ENCODE peak calls at places on chromosomes 1 and 21, in six cellular contexts. X, E, Q, T, L and D are unnamed samples.

GRCh38 chr1:16266411-16267118 is 29.6 kb upstream of the CPLANE2 start:
- DNase-seq in T (peak), E (peak), Q (no peak), L (no peak), X (no peak), D (peak)

GRCh38 chr1:59885160-59885832 is 41.3 kb downstream of the CYP2J2 start:
- DNase-seq in E (no peak), X (no peak), Q (no peak), T (no peak), L (no peak), D (no peak)

GRCh38 chr1:154808909-154809262 is 61.2 kb downstream of the KCNN3 start:
- DNase-seq in E (peak), L (no peak), Q (no peak), T (no peak), X (no peak), D (peak)

GRCh38 chr1:3125078-3125477 is 56.1 kb downstream of the PRDM16 start:
- DNase-seq in X (no peak), E (no peak), Q (no peak), T (no peak), L (no peak), D (no peak)

GRCh38 chr1:197448390-197448789 is 180.3 kb downstream of the CRB1 start:
- DNase-seq in E (no peak), X (no peak), Q (no peak), T (no peak), L (no peak), D (no peak)

GRCh38 chr1:46333300-46334029 is 7.1 kb upstream of the NSUN4 start:
- DNase-seq in T (peak), L (no peak), E (peak), Q (peak), X (no peak), D (peak)

GRCh38 chr1:62428351-62428750 is 8.5 kb upstream of the USP1 start:
- DNase-seq in Q (no peak), E (no peak), T (no peak), X (no peak), L (no peak), D (no peak)

GRCh38 chr1:205988585-205988995 is 14.6 kb downstream of the RAB7B start:
- DNase-seq in X (no peak), Q (no peak), L (no peak), T (peak), E (no peak), D (no peak)

GRCh38 chr1:220733090-220733569 is 15.0 kb upstream of the MTARC2 start:
- DNase-seq in L (peak), T (peak), Q (peak), X (peak), E (peak), D (peak)

GRCh38 chr1:18641005-18641941 is 10.6 kb downstream of the PAX7 start:
- DNase-seq in X (no peak), Q (no peak), L (peak), T (peak), E (no peak), D (no peak)

GRCh38 chr1:239308701-239309333 is 77.6 kb upstream of the CHRM3 start:
- DNase-seq in X (peak), E (no peak), Q (peak), T (peak), L (peak), D (no peak)

GRCh38 chr1:196355206-196355786 is 252.9 kb downstream of the KCNT2 start:
- DNase-seq in X (no peak), T (peak), E (peak), L (no peak), Q (no peak), D (peak)

GRCh38 chr1:6731905-6732304 is 30.3 kb upstream of the DNAJC11 start:
- DNase-seq in Q (no peak), X (no peak), T (no peak), L (no peak), E (no peak), D (no peak)

GRCh38 chr1:23383547-23384311 is 14.1 kb upstream of the ZNF436 start:
- DNase-seq in T (no peak), X (no peak), Q (no peak), E (no peak), L (no peak), D (no peak)

GRCh38 chr1:80249699-80250098 is 1243.2 kb upstream of the ADGRL4 start:
- DNase-seq in E (no peak), Q (no peak), X (no peak), T (peak), L (no peak), D (no peak)

GRCh38 chr1:232509570-232509969 is 120.4 kb downstream of the SIPA1L2 start:
- DNase-seq in T (peak), L (no peak), E (peak), Q (no peak), X (peak), D (peak)

GRCh38 chr1:190172636-190173410 is 304.8 kb downstream of the BRINP3 start:
- DNase-seq in Q (no peak), L (no peak), T (no peak), E (peak), X (no peak), D (no peak)

GRCh38 chr1:160836981-160837557 is 25.6 kb downstream of the CD244 start:
- DNase-seq in X (no peak), E (no peak), Q (no peak), T (no peak), L (no peak), D (no peak)

GRCh38 chr1:193222079-193222615 is 35.7 kb upstream of the B3GALT2 start:
- DNase-seq in T (no peak), Q (no peak), L (no peak), E (peak), X (no peak), D (no peak)

GRCh38 chr1:88730995-88731394 is 46.9 kb downstream of the PKN2 start:
- DNase-seq in Q (no peak), E (no peak), T (no peak), L (no peak), X (no peak), D (no peak)

GRCh38 chr1:1341549-1342021 is 7.6 kb downstream of the DVL1 start:
- DNase-seq in X (no peak), T (no peak), Q (no peak), L (no peak), E (no peak), D (no peak)

GRCh38 chr1:59695301-59695700 is 119.4 kb upstream of the HOOK1 start:
- DNase-seq in X (no peak), E (no peak), T (no peak), Q (no peak), L (no peak), D (peak)

GRCh38 chr21:19522384-19522783 is 1118.8 kb upstream of the TMPRSS15 start:
- DNase-seq in T (no peak), Q (no peak), X (no peak), L (no peak), E (no peak), D (no peak)

GRCh38 chr1:224245188-224245587 is 62.1 kb downstream of the DEGS1 start:
- DNase-seq in Q (no peak), E (peak), L (no peak), X (no peak), T (no peak), D (peak)

GRCh38 chr1:172657586-172657985 is 1.3 kb upstream of the FASLG start:
- DNase-seq in T (no peak), Q (no peak), E (no peak), X (no peak), L (no peak), D (no peak)
- H2BK120ac ChIP-seq in T (no peak), Q (no peak), E (no peak), X (no peak), L (no peak), D (no peak)

GRCh38 chr1:52657702-52658101 is 24.7 kb downstream of the SHISAL2A start:
- DNase-seq in T (no peak), X (no peak), E (no peak), Q (no peak), L (no peak), D (no peak)

GRCh38 chr1:52660807-52661206 is 27.8 kb downstream of the SHISAL2A start:
- DNase-seq in Q (no peak), E (no peak), X (no peak), T (no peak), L (no peak), D (no peak)

GRCh38 chr1:52659851-52660596 is 27.1 kb downstream of the SHISAL2A start:
- DNase-seq in T (peak), E (no peak), L (no peak), X (no peak), Q (peak), D (no peak)

GRCh38 chr1:52658795-52659194 is 25.8 kb downstream of the SHISAL2A start:
- DNase-seq in E (no peak), Q (no peak), T (no peak), X (no peak), L (no peak), D (no peak)

GRCh38 chr1:52659356-52659755 is 26.4 kb downstream of the SHISAL2A start:
- DNase-seq in L (no peak), E (no peak), Q (no peak), X (no peak), T (peak), D (peak)
- H2AK5ac ChIP-seq in L (no peak), E (no peak), Q (no peak), X (no peak), T (no peak), D (no peak)

GRCh38 chr1:7989762-7990428 is 28.4 kb downstream of the PARK7 start:
- DNase-seq in X (no peak), Q (no peak), E (no peak), L (no peak), T (no peak), D (no peak)
- H2BK5ac ChIP-seq in X (no peak), Q (no peak), E (peak), L (peak), T (no peak), D (no peak)

DNA sequence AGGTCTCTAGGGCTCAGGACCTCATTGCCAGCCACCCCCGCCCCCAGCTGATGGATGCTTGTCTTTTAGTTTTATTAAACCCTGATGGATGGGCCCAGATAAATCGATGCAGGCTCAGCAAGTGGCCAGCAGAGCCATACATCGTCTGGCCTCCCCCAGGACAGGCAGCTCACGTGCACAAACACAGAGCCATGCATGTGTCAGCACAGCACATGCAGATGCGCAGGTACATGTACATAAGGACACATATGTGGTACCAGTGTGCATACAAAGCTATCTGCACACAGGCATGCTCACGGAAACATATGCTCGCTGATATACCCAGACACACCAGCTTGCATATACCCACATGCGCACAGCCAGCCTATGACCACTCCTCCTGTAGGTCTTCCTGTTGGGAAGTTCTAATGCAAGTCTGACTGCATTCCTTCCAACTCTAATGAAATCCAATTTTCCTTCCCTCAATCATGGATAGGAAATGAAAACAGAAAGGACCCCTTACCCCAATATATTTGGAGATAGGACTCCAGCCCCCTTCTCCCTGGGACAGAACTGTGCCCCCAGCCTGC is 897 bp downstream of the COL16A1 start:
- DNase-seq in L (no peak), X (no peak), Q (no peak), T (no peak), E (peak), D (no peak)
- H2BK120ac ChIP-seq in L (no peak), X (no peak), Q (no peak), T (no peak), E (peak), D (no peak)